ENCODE peak calls at places on chromosomes 16 and 17, in six cellular contexts. H is mucosa of descending colon, L is heart left ventricle, C is AG04450, N is left ventricle myocardium inferior, S is astrocyte of the cerebellum. A is an unnamed sample.

GRCh38 chr17:48294989-48295892 is 134.8 kb downstream of the SKAP1 start:
- DNase-seq in C (no peak), L (no peak), N (no peak), H (no peak), S (no peak), A (no peak)

GRCh38 chr16:10080031-10080772 is 102.0 kb downstream of the GRIN2A start:
- DNase-seq in S (peak), H (peak), N (peak), L (peak), C (no peak), A (no peak)

GRCh38 chr16:84785843-84786538 is 33.8 kb upstream of the CRISPLD2 start:
- DNase-seq in H (peak), L (peak), C (no peak), S (no peak), N (peak), A (no peak)

GRCh38 chr16:72910875-72911274 is 137.1 kb downstream of the ZFHX3 start:
- DNase-seq in H (no peak), L (no peak), N (no peak), C (no peak), S (no peak), A (no peak)

GRCh38 chr16:17585449-17586080 is 114.8 kb upstream of the XYLT1 start:
- DNase-seq in H (no peak), S (no peak), L (no peak), N (no peak), C (no peak), A (no peak)

GRCh38 chr17:55446581-55447205 is 25.1 kb upstream of the MMD start:
- DNase-seq in H (no peak), S (no peak), C (no peak), L (no peak), N (no peak), A (no peak)

GRCh38 chr16:73196670-73197069 is 148.7 kb upstream of the ZFHX3 start:
- DNase-seq in H (peak), L (no peak), C (no peak), N (peak), S (peak), A (no peak)

GRCh38 chr16:72972878-72973571 is 74.9 kb downstream of the ZFHX3 start:
- DNase-seq in N (no peak), L (no peak), H (no peak), C (no peak), S (no peak), A (no peak)

GRCh38 chr17:80316431-80316830 is 55.8 kb downstream of the RNF213 start:
- DNase-seq in H (no peak), C (no peak), S (no peak), N (no peak), L (no peak), A (no peak)

GRCh38 chr16:16120382-16121184 is 102.7 kb downstream of the ABCC6 start:
- DNase-seq in N (peak), C (no peak), S (no peak), L (peak), H (peak), A (no peak)

GRCh38 chr16:4354512-4355409 is 3.6 kb upstream of the PAM16 start:
- DNase-seq in S (no peak), C (no peak), L (no peak), H (no peak), N (no peak), A (no peak)

GRCh38 chr16:75460441-75460840 is 4.0 kb downstream of the TMEM170A start:
- DNase-seq in S (no peak), L (no peak), C (no peak), N (no peak), H (no peak), A (no peak)

GRCh38 chr16:79272141-79272577 is 328.4 kb downstream of the MAF start:
- DNase-seq in H (peak), C (no peak), N (no peak), S (no peak), L (no peak), A (no peak)

GRCh38 chr16:57899771-57900661 is 70.9 kb downstream of the CNGB1 start:
- DNase-seq in H (peak), N (peak), C (peak), S (peak), L (peak), A (no peak)

GRCh38 chr17:70074991-70075390 is at the start of gene KCNJ16:
- DNase-seq in S (no peak), L (no peak), H (peak), C (no peak), N (no peak), A (no peak)

GRCh38 chr17:77303620-77304019 is 162.9 kb downstream of the SEC14L1 start:
- DNase-seq in N (no peak), S (no peak), L (no peak), C (no peak), H (no peak), A (no peak)

GRCh38 chr17:27276653-27277156 is 17.2 kb upstream of the WSB1 start:
- DNase-seq in N (no peak), L (no peak), H (no peak), C (peak), S (no peak), A (no peak)
- H3K4me3 ChIP-seq in N (no peak), L (no peak), H (no peak), C (no peak), S (no peak), A (no peak)

DNA sequence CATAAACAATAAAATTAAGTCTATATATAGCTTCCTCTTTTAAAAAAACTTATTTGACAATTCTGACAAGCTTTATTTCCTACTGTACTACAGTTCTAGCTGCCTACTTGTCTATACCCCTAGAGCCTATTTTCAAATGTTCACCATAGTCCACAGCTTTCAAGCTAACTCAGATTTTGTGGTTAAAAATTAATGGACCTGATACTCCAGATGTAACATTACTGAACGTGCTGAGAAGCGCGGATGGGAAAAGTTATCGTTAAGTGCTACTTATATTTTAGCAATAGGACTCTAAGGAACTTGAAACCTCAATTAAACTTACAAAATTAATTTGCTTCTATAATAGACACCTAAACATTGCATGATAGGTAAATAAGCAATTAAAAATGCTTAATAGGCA is 31.3 kb downstream of the GNA13 start:
- DNase-seq in L (no peak), H (no peak), C (no peak), S (no peak), N (no peak), A (no peak)
- H3K4me3 ChIP-seq in L (no peak), H (no peak), C (no peak), S (no peak), N (no peak), A (no peak)

DNA sequence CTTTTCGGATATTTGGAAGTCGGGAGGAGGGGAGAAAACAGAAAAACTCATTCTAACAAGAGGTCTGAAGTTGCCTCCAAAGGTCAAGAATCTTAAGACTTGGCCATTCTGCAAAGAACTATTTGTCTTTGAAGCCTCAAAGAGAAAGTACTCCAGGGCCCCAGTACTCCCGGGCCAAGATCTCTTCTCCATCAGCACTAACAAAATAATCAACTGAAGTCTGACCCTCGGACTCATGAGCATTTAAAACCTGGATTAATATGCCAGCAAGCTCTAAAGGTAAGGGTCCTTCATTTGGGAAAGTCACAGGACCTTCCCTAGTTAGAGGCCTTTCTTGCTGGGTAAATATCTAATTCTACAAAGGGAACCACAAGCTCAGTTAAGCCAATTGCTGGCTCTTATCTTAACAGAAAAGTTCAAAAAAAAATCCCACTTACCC is 4.5 kb downstream of the AXIN2 start:
- DNase-seq in C (no peak), S (no peak), H (no peak), L (no peak), N (no peak), A (no peak)
- H3K4me3 ChIP-seq in C (no peak), S (no peak), H (no peak), L (no peak), N (no peak), A (no peak)

GRCh38 chr16:65534121-65534528 is 412.3 kb upstream of the CDH11 start:
- DNase-seq in C (no peak), H (no peak), L (no peak), S (no peak), N (no peak), A (no peak)

GRCh38 chr16:65525743-65526142 is 403.9 kb upstream of the CDH11 start:
- DNase-seq in C (no peak), H (no peak), N (no peak), S (no peak), L (no peak), A (no peak)

GRCh38 chr16:65532218-65532617 is 410.4 kb upstream of the CDH11 start:
- DNase-seq in S (no peak), L (no peak), N (no peak), C (no peak), H (no peak), A (no peak)

GRCh38 chr16:65532846-65533245 is 411.0 kb upstream of the CDH11 start:
- DNase-seq in L (no peak), S (no peak), C (no peak), H (no peak), N (no peak), A (no peak)

GRCh38 chr16:65531475-65531874 is 409.6 kb upstream of the CDH11 start:
- DNase-seq in H (no peak), L (no peak), C (no peak), S (no peak), N (no peak), A (no peak)
- H3K4me3 ChIP-seq in H (no peak), L (no peak), C (no peak), S (no peak), N (no peak), A (no peak)

DNA sequence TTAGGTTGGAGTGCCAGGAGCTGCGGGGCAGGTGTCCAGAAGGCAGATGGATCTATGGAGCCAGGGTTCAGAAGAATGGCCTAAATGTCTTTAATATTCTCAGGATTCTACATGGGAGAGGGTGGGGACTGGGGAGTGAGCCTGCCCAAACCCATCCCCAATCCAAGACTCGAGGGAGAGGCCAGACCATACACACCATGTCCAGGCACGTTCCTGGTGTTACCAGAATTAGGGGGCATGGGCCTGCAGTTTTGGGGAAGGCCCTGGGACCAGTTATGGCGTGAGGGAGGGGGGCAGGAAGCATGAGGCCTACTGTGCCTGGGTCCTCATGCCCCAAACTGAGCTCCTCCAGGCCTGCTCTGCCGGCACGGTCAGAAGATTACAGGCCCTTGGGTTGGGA is 1.9 kb downstream of the TAX1BP3 start:
- DNase-seq in N (no peak), L (no peak), S (no peak), H (no peak), C (no peak), A (no peak)
- H3K4me3 ChIP-seq in N (peak), L (peak), S (peak), H (no peak), C (peak), A (peak)

A was measured in skeletal muscle cell.